ENCODE peak calls at places on chromosomes 13 and 19, in six cellular contexts. C is neuronal stem cell, O is mesenchymal stem cell, D is mesendoderm, A is H1, T is trophoblast cell. Z is an unnamed sample.

GRCh38 chr13:48853381-48854102 is 122.2 kb upstream of the FNDC3A start:
- DNase-seq in O (peak; percentile 71), C (no peak), A (no peak), T (peak; percentile 38), D (no peak), Z (peak; percentile 67)

GRCh38 chr19:16764793-16765433 is 45.3 kb downstream of the NWD1 start:
- DNase-seq in O (no peak), T (peak; percentile 35), D (no peak), C (no peak), A (no peak), Z (no peak)

GRCh38 chr19:55340784-55341147 is 1.1 kb downstream of the KMT5C start:
- DNase-seq in O (peak; percentile 27), A (no peak), D (no peak), T (peak; percentile 39), C (no peak), Z (no peak)

GRCh38 chr19:50912727-50913716 is 1.8 kb upstream of the KLK4 start:
- DNase-seq in D (no peak), T (no peak), O (no peak), A (no peak), C (no peak), Z (no peak)

GRCh38 chr19:21474671-21475181 is 30.7 kb upstream of the ZNF429 start:
- DNase-seq in A (no peak), T (peak; percentile 92), D (peak; percentile 84), O (peak; percentile 64), C (peak; percentile 32), Z (peak; percentile 31)

GRCh38 chr13:44506719-44507118 is 69.4 kb downstream of the TSC22D1 start:
- DNase-seq in O (no peak), T (peak; percentile 22), D (no peak), A (no peak), C (no peak), Z (no peak)

GRCh38 chr19:35179830-35180229 is 25.3 kb downstream of the FXYD5 start:
- DNase-seq in D (no peak), A (no peak), O (no peak), T (no peak), C (no peak), Z (no peak)

GRCh38 chr13:97205971-97206370 is 16.2 kb upstream of the MBNL2 start:
- DNase-seq in D (no peak), A (no peak), C (no peak), T (peak; percentile 63), O (peak; percentile 49), Z (peak; percentile 68)

GRCh38 chr19:39736088-39736487 is 1.7 kb downstream of the CLC start:
- DNase-seq in T (no peak), D (no peak), O (no peak), A (no peak), C (no peak), Z (no peak)

GRCh38 chr19:5339470-5339949 is 1.1 kb downstream of the PTPRS start:
- DNase-seq in O (no peak), C (no peak), T (no peak), D (no peak), A (no peak), Z (no peak)

GRCh38 chr19:53394974-53395839 is at the start of gene ZNF765:
- DNase-seq in A (peak; percentile 99), D (peak; percentile 96), T (peak; percentile 98), C (peak; percentile 93), O (peak; percentile 91), Z (peak; percentile 85)

GRCh38 chr13:22789027-22789593 is 391.7 kb upstream of the SGCG start:
- DNase-seq in T (no peak), D (no peak), A (no peak), O (no peak), C (no peak), Z (no peak)

GRCh38 chr13:110528371-110528770 is 33.2 kb downstream of the RAB20 start:
- DNase-seq in T (peak; percentile 96), C (no peak), A (no peak), D (no peak), O (peak; percentile 80), Z (peak; percentile 64)

GRCh38 chr13:30877335-30877734 is 28.7 kb upstream of the MEDAG start:
- DNase-seq in A (no peak), T (no peak), D (no peak), O (peak; percentile 56), C (no peak), Z (peak; percentile 82)

GRCh38 chr19:52170863-52171320 is 529 bp downstream of the ZNF836 start:
- DNase-seq in T (peak; percentile 9), C (no peak), O (peak; percentile 30), D (peak; percentile 43), A (peak; percentile 73), Z (no peak)

GRCh38 chr13:113856716-113857065 is 7.2 kb downstream of the GAS6 start:
- DNase-seq in O (peak; percentile 76), C (no peak), D (no peak), T (no peak), A (peak; percentile 32), Z (peak; percentile 78)

GRCh38 chr19:574658-575526 is 2.5 kb downstream of the BSG start:
- DNase-seq in O (peak; percentile 56), C (no peak), T (peak; percentile 27), D (no peak), A (no peak), Z (peak; percentile 59)

GRCh38 chr19:56885173-56885679 is 44.7 kb upstream of the PEG3 start:
- DNase-seq in A (no peak), T (no peak), D (peak; percentile 10), O (no peak), C (no peak), Z (no peak)

GRCh38 chr13:95288899-95289500 is 12.3 kb downstream of the ABCC4 start:
- DNase-seq in O (peak; percentile 62), A (no peak), C (no peak), T (no peak), D (no peak), Z (no peak)

DNA sequence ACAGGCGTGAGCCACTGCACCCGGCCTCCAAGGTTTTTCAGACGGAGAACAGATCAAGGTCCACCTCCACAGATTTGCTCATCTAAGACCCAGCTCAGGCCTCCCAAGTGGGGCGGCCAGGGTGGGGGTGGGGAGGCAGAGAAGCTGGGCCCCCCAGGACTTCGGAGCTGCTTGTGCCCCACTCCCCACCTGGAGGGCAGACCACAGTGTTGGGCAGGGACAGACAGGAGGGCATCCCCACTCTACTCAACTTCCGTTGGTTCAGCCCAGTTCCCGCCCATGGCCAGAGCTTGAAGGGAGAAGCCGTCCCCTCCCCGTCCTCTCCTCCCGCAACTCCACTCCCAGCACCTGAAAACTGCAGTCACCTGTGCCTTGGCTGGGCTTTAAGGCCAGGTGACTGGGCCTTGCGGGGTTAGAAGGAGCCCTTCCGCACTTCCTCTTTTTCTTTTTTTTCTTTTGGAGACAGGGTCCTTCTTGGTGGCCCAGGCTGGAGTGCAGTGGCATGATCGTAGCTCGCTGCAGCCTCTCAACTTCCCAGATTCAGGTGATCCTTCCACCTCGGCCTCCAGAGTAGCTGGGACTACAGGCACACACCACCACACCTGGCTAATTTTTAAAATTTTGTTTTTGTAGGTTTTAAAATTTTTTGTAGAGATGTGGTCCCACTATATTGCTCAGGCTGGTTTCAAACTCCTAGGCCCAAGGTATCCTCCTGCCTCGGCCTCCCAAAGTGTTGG is 734 bp upstream of the LRRC8E start:
- DNase-seq in D (no peak), O (no peak), T (no peak), A (no peak), C (no peak), Z (no peak)
- H3K4ac ChIP-seq in D (no peak overlapping the region), O (peak overlapping the region; percentile 71), T (no peak overlapping the region), A (no peak overlapping the region), C (no peak overlapping the region), Z (no peak overlapping the region)

GRCh38 chr19:49601482-49602038 is 10.6 kb downstream of the PRR12 start:
- DNase-seq in T (no peak), A (no peak), D (no peak), O (no peak), C (no peak), Z (no peak)
- H3K36me3 ChIP-seq in T (peaks cover 83% of the 10 kb centered on the region), A (peaks cover 83% of the 10 kb centered on the region), D (peaks cover 21% of the 10 kb centered on the region), O (peaks cover 91% of the 10 kb centered on the region), C (peaks cover 90% of the 10 kb centered on the region), Z (peaks cover 76% of the 10 kb centered on the region)

DNA sequence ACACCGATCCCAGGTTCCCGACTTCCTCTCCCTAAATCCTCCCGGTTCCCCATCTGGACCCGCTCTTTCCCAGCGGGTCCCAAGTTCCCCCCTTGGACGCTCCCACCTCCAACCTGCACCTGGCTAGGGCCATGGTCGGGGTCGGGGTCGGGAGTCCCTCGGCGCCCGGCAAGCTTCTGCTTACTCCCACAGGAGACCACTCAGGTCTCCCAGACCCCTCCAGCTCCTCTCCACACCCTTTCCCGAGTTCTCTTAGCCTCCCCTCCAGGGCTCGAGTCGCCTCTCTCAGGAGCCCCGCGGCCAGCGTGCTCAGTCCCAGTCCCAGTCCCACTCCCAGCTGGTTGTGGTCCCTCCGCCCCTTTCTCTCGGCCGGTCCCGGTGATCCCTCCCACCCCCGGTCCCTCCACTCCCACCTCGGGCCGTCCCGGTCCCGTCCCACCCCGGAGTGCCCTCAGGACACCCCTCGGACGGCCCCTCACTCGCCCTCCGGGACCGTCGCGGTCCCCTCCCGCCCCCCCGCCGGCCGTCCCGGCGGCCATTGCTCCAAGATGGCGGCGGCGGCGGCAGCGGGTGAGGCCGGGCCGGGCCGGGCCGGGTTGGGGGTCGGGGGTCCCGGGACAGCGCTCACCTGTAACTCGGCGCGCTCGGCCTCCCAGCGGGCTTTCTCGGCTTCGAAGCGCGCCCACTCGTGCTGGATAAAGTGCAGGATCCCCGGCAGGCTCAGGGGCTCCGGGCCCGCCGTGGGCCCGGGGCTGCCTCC is at the start of gene FKRP:
- DNase-seq in C (no peak), D (no peak), T (peak; percentile 31), O (peak; percentile 35), A (no peak), Z (no peak)
- H3K4ac ChIP-seq in C (peak within 1 kb of the TSS; percentile 97), D (peak within 1 kb of the TSS; percentile 84), T (peak within 1 kb of the TSS; percentile 99), O (peak within 1 kb of the TSS; percentile 76), A (peak within 1 kb of the TSS; percentile 75), Z (peak within 1 kb of the TSS; percentile 92)

DNA sequence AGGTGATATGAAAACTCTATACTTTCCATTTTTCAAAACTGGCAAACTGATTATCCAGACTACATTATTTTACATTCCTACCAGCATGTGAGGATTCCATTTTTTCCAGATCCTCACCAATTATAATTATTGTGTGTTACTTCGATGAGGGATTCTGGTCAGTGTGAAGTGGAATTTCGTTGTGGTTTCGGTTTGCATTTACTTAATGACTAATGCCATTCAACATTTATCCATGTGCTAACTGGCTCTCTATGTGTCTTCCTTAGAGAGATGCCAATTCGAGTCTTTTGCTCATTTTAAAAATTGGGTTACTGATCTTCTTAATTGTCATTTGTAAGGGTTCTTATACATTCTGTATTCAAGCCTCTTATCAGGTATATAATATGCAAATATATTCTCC is 1551.3 kb upstream of the MIR17HG start:
- DNase-seq in A (no peak), C (no peak), D (no peak), O (no peak), T (no peak), Z (no peak)
- H3K36me3 ChIP-seq in A (no peaks in the 10 kb centered on the region), C (no peaks in the 10 kb centered on the region), D (no peaks in the 10 kb centered on the region), O (no peaks in the 10 kb centered on the region), T (no peaks in the 10 kb centered on the region), Z (no peaks in the 10 kb centered on the region)

GRCh38 chr19:17859533-17860330 is at the start of gene RPL18A:
- DNase-seq in C (peak; percentile 99), O (peak; percentile 100), D (peak; percentile 100), T (peak; percentile 100), A (peak; percentile 91), Z (peak; percentile 100)

GRCh38 chr19:17860993-17861360 is 1.3 kb downstream of the RPL18A start:
- DNase-seq in C (no peak), O (peak; percentile 50), A (no peak), D (no peak), T (no peak), Z (peak; percentile 25)

GRCh38 chr19:17861542-17862402 is 2.1 kb downstream of the RPL18A start:
- DNase-seq in C (no peak), T (no peak), D (no peak), A (no peak), O (no peak), Z (no peak)

GRCh38 chr19:17862711-17863519 is 3.2 kb downstream of the RPL18A start:
- DNase-seq in A (no peak), C (no peak), D (no peak), T (no peak), O (no peak), Z (no peak)

GRCh38 chr19:17860331-17860992 is 752 bp downstream of the RPL18A start:
- DNase-seq in C (no peak), A (no peak), T (no peak), O (no peak), D (no peak), Z (no peak)
- H3K4ac ChIP-seq in C (no peak overlapping the region), A (peak overlapping the region; percentile 88), T (peak overlapping the region; percentile 95), O (peak overlapping the region; percentile 57), D (peak overlapping the region; percentile 89), Z (peak overlapping the region; percentile 97)

Z was measured in IMR-90.